ENCODE peak calls at places on chromosomes 16 and 17, in nine cellular contexts. L is activated gamma-delta T cell treated with anti-CD3 and anti-CD28 coated beads, Interleukin-2, amount 50 U/mL, for 16 hours; P is Ammon's horn; M is nucleus accumbens; B is AG08395; F is stimulated activated naive B cell treated with anti-CD40 and anti-IgM and Interleukin-4, amounts not matched to agents 10 μg/mL and 1 μg/mL and 100 μg/mL, for 72 hours; I is globus pallidus; U is HuH-7.5; S is activated T-cell treated with anti-CD3 and anti-CD28 coated beads for 1 hour. J is an unnamed sample.

GRCh38 chr17:67879662-67880061 is 54.4 kb downstream of the BPTF start:
- DNase-seq in S (no peak), B (no peak), P (no peak), I (no peak), L (no peak), F (no peak), U (no peak), M (no peak), J (no peak)

GRCh38 chr17:13140750-13141149 is 122.9 kb upstream of the ELAC2 start:
- DNase-seq in F (no peak), L (no peak), I (no peak), U (no peak), B (peak; percentile 24), P (no peak), S (no peak), M (no peak), J (no peak)

GRCh38 chr16:79062336-79062735 is 538.2 kb downstream of the MAF start:
- DNase-seq in U (no peak), F (no peak), M (no peak), S (no peak), P (no peak), I (no peak), B (no peak), L (no peak), J (no peak)

GRCh38 chr16:6687593-6687992 is 645.1 kb upstream of the RBFOX1 start:
- DNase-seq in U (no peak), L (no peak), P (no peak), S (no peak), F (no peak), B (no peak), M (no peak), I (no peak), J (no peak)

GRCh38 chr17:29032067-29032551 is 10.8 kb upstream of the PIPOX start:
- DNase-seq in S (no peak), L (no peak), B (no peak), M (no peak), U (no peak), I (no peak), P (no peak), F (no peak), J (no peak)

GRCh38 chr16:85462405-85463227 is 150.5 kb upstream of the GSE1 start:
- DNase-seq in S (no peak), P (no peak), F (no peak), I (no peak), U (peak; percentile 76), M (no peak), L (no peak), B (peak; percentile 47), J (no peak)

GRCh38 chr17:72171703-72172670 is 51.2 kb downstream of the SOX9 start:
- DNase-seq in P (peak; percentile 77), L (no peak), F (no peak), S (no peak), I (peak; percentile 83), M (peak; percentile 49), U (no peak), B (peak; percentile 34), J (no peak)

GRCh38 chr16:77434365-77435239 is at the start of gene ADAMTS18:
- DNase-seq in S (no peak), U (no peak), F (no peak), B (no peak), L (no peak), P (no peak), I (no peak), M (no peak), J (no peak)

GRCh38 chr17:53571342-53571741 is 251.4 kb upstream of the KIF2B start:
- DNase-seq in I (no peak), S (no peak), F (no peak), P (no peak), B (no peak), U (no peak), M (no peak), L (no peak), J (no peak)

GRCh38 chr17:376936-377863 is 24.6 kb upstream of the RPH3AL start:
- DNase-seq in F (no peak), I (no peak), P (no peak), S (no peak), L (no peak), B (peak; percentile 48), U (peak; percentile 61), M (no peak), J (no peak)

GRCh38 chr17:36599546-36600250 is 1.7 kb upstream of the MRM1 start:
- DNase-seq in I (no peak), L (no peak), P (no peak), F (no peak), U (no peak), B (no peak), S (no peak), M (no peak), J (no peak)

GRCh38 chr16:86511317-86512161 is 1.2 kb downstream of the FOXF1 start:
- DNase-seq in P (no peak), L (no peak), M (no peak), S (no peak), B (no peak), U (no peak), F (no peak), I (no peak), J (no peak)

GRCh38 chr16:1991135-1991551 is 1.4 kb downstream of the SYNGR3 start:
- DNase-seq in S (peak; percentile 35), B (no peak), F (peak; percentile 89), P (no peak), I (no peak), U (no peak), M (no peak), L (no peak), J (peak; percentile 82)

GRCh38 chr17:78361227-78361683 is 1.4 kb upstream of the SOCS3 start:
- DNase-seq in I (no peak), L (no peak), P (no peak), S (no peak), B (no peak), U (no peak), F (no peak), M (no peak), J (no peak)

GRCh38 chr17:37830151-37830993 is 85.5 kb upstream of the HNF1B start:
- DNase-seq in F (no peak), P (no peak), L (no peak), S (no peak), B (no peak), M (no peak), I (no peak), U (peak; percentile 26), J (no peak)

GRCh38 chr17:40611840-40612509 is 35.6 kb downstream of the SMARCE1 start:
- DNase-seq in P (peak; percentile 16), U (no peak), S (no peak), M (no peak), I (no peak), F (no peak), L (no peak), B (no peak), J (no peak)

GRCh38 chr17:48444531-48445247 is 14.7 kb upstream of the SKAP1 start:
- DNase-seq in S (no peak), I (no peak), B (no peak), L (no peak), P (no peak), F (no peak), M (no peak), U (no peak), J (no peak)

GRCh38 chr16:23564964-23565363 is 7.4 kb downstream of the UBFD1 start:
- DNase-seq in B (no peak), U (no peak), M (no peak), S (no peak), F (no peak), L (no peak), I (no peak), P (peak; percentile 34), J (no peak)

GRCh38 chr17:50452627-50453300 is 15.9 kb downstream of the CHAD start:
- DNase-seq in P (no peak), M (no peak), U (no peak), F (no peak), L (no peak), B (no peak), I (no peak), S (no peak), J (no peak)

GRCh38 chr16:4358831-4359561 is 7.9 kb upstream of the PAM16 start:
- DNase-seq in U (peak; percentile 83), S (peak; percentile 70), P (peak; percentile 43), F (peak; percentile 42), I (no peak), B (peak; percentile 65), L (peak; percentile 51), M (peak; percentile 13), J (peak; percentile 64)

GRCh38 chr16:66199189-66199588 is 167.3 kb upstream of the CDH5 start:
- DNase-seq in I (no peak), S (no peak), U (no peak), F (no peak), B (peak; percentile 36), P (no peak), L (no peak), M (no peak), J (no peak)

GRCh38 chr16:53055603-53056527 is 1.1 kb downstream of the CHD9 start:
- DNase-seq in I (peak; percentile 46), U (peak; percentile 31), L (no peak), B (peak; percentile 33), F (no peak), P (peak; percentile 39), S (no peak), M (peak; percentile 65), J (no peak)

GRCh38 chr17:78609198-78609597 is 32.0 kb upstream of the DNAH17 start:
- DNase-seq in L (no peak), F (no peak), U (no peak), P (peak; percentile 40), M (peak; percentile 46), B (no peak), I (peak; percentile 69), S (no peak), J (no peak)

GRCh38 chr17:82962163-82962720 is 117.2 kb upstream of the METRNL start:
- DNase-seq in S (no peak), M (no peak), I (no peak), P (no peak), U (no peak), B (peak; percentile 48), F (no peak), L (no peak), J (no peak)

GRCh38 chr17:74682028-74682427 is 30.7 kb downstream of the CD300LF start:
- DNase-seq in M (no peak), U (no peak), S (no peak), L (no peak), F (no peak), P (peak; percentile 40), B (no peak), I (no peak), J (no peak)

GRCh38 chr17:18319604-18320256 is 4.6 kb downstream of the SMCR8 start:
- DNase-seq in B (peak; percentile 60), S (no peak), F (no peak), I (peak; percentile 21), P (peak; percentile 58), U (no peak), M (no peak), L (no peak), J (no peak)

GRCh38 chr17:34582185-34582900 is 3.0 kb downstream of the TMEM132E start:
- DNase-seq in F (no peak), B (no peak), M (peak; percentile 26), U (no peak), L (no peak), S (no peak), P (no peak), I (no peak), J (no peak)

GRCh38 chr17:80364091-80364691 is 50.8 kb upstream of the ENDOV start:
- DNase-seq in M (no peak), B (no peak), S (no peak), F (no peak), L (no peak), P (no peak), U (peak; percentile 68), I (peak; percentile 4), J (no peak)

GRCh38 chr16:709651-710499 is 4.3 kb upstream of the FBXL16 start:
- DNase-seq in B (peak; percentile 91), F (no peak), M (peak; percentile 85), P (peak; percentile 96), I (peak; percentile 73), L (no peak), U (no peak), S (no peak), J (no peak)

GRCh38 chr16:75443301-75443700 is 10.0 kb upstream of the CFDP1 start:
- DNase-seq in M (no peak), B (peak; percentile 30), I (no peak), U (no peak), F (no peak), S (no peak), P (no peak), L (no peak), J (no peak)

GRCh38 chr17:37405955-37406634 is 541 bp downstream of the ACACA start:
- DNase-seq in P (no peak), I (no peak), M (no peak), U (peak; percentile 16), B (no peak), F (no peak), S (no peak), L (no peak), J (no peak)

J was measured in GM19239.